ENCODE peak calls at places on chromosomes 16 and 17, in six cellular contexts. U is sciatic nerve; H is activated CD4-positive, alpha-beta T cell treated with anti-CD3 and anti-CD28 coated beads, Interleukin-2, amount 50 U/mL, for 1 hour; V is neural crest cell; S is AG04450; K is omental fat pad. Y is an unnamed sample.

GRCh38 chr17:31674717-31675349 is 184.2 kb downstream of the COPRS start:
- DNase-seq in H (no peak), V (no peak), U (no peak), S (no peak), K (no peak), Y (peak; percentile 26)

GRCh38 chr17:83124871-83125514 is 45.6 kb downstream of the METRNL start:
- DNase-seq in K (no peak), U (peak; percentile 44), V (no peak), S (no peak), H (no peak), Y (peak; percentile 51)

GRCh38 chr16:67170168-67170947 is at the start of gene NOL3:
- DNase-seq in S (peak; percentile 36), V (peak; percentile 48), H (no peak), K (peak; percentile 57), U (peak; percentile 88), Y (no peak)

GRCh38 chr16:57619606-57620315 is 8.7 kb upstream of the ADGRG1 start:
- DNase-seq in S (no peak), K (no peak), H (no peak), U (peak; percentile 43), V (no peak), Y (no peak)

GRCh38 chr16:11251525-11252481 is 4.2 kb downstream of the SOCS1 start:
- DNase-seq in K (no peak), U (no peak), V (no peak), S (peak; percentile 63), H (peak; percentile 78), Y (no peak)

GRCh38 chr16:2515180-2515803 is 1.5 kb downstream of the ATP6V0C start:
- DNase-seq in H (no peak), S (no peak), V (no peak), U (no peak), K (no peak), Y (no peak)

GRCh38 chr16:67470314-67470713 is 10.6 kb downstream of the ATP6V0D1 start:
- DNase-seq in H (no peak), U (peak; percentile 82), S (no peak), V (no peak), K (no peak), Y (no peak)

GRCh38 chr16:46916980-46917379 is 32.8 kb downstream of the GPT2 start:
- DNase-seq in V (no peak), H (no peak), S (no peak), U (no peak), K (no peak), Y (no peak)

GRCh38 chr16:10180771-10181163 is 1.5 kb downstream of the GRIN2A start:
- DNase-seq in V (peak; percentile 70), U (no peak), H (no peak), K (no peak), S (no peak), Y (no peak)

GRCh38 chr17:39606434-39607056 is 1.2 kb downstream of the NEUROD2 start:
- DNase-seq in V (no peak), H (no peak), U (no peak), K (no peak), S (no peak), Y (no peak)

GRCh38 chr17:67718325-67718941 is 697 bp downstream of the NOL11 start:
- DNase-seq in U (no peak), K (no peak), H (no peak), V (no peak), S (no peak), Y (no peak)

GRCh38 chr17:57557363-57557762 is 187.7 kb downstream of the CCDC182 start:
- DNase-seq in V (no peak), K (no peak), U (no peak), S (no peak), H (no peak), Y (no peak)

GRCh38 chr17:9824094-9824493 is 1.6 kb upstream of the GLP2R start:
- DNase-seq in S (no peak), H (no peak), V (no peak), U (no peak), K (no peak), Y (peak; percentile 51)

GRCh38 chr16:48180868-48181480 is 25.2 kb upstream of the ABCC12 start:
- DNase-seq in U (no peak), K (no peak), V (no peak), H (no peak), S (no peak), Y (no peak)

GRCh38 chr17:15038656-15039055 is 226.5 kb downstream of the PMP22 start:
- DNase-seq in U (no peak), H (no peak), K (no peak), S (no peak), V (no peak), Y (no peak)

Y was measured in mesenteric fat pad.